ENCODE peak calls at places on chromosomes 6 and 20, in eight cellular contexts. E is breast epithelium, K is ovary, D is IMR-90, W is Peyer's patch, P is right lobe of liver, H is uterus, T is tibial nerve. F is an unnamed sample. For H3K36me3, the result is how much of the 10 kb centered on the place peaks cover.

GRCh38 chr6:93036835-93037234 is 382.5 kb downstream of the EPHA7 start:
- DNase-seq in E (no peak), K (no peak), D (peak), W (no peak), P (no peak), H (no peak), T (no peak), F (no peak)

GRCh38 chr6:53544050-53544499 is 826 bp downstream of the GCLC start:
- DNase-seq in E (no peak), K (no peak), D (peak), W (peak), P (no peak), H (no peak), T (no peak), F (no peak)

GRCh38 chr6:132084811-132085509 is 133.8 kb upstream of the CCN2 start:
- DNase-seq in E (no peak), K (no peak), D (peak), W (no peak), P (no peak), H (no peak), T (no peak), F (no peak)

GRCh38 chr6:24524801-24525200 is 30.0 kb downstream of the ALDH5A1 start:
- DNase-seq in E (no peak), K (no peak), D (peak), W (no peak), P (no peak), H (no peak), T (no peak), F (no peak)

GRCh38 chr6:150567360-150567759 is 32.3 kb upstream of the PLEKHG1 start:
- DNase-seq in E (no peak), K (no peak), D (no peak), W (no peak), P (no peak), H (no peak), T (no peak), F (no peak)

GRCh38 chr20:8094845-8095244 is 37.2 kb upstream of the PLCB1 start:
- DNase-seq in E (no peak), K (no peak), D (peak), W (no peak), P (no peak), H (no peak), T (no peak), F (no peak)

GRCh38 chr6:43671011-43671800 is 16.4 kb downstream of the MRPS18A start:
- DNase-seq in E (no peak), K (no peak), D (peak), W (no peak), P (no peak), H (no peak), T (no peak), F (no peak)

GRCh38 chr6:88358846-88359245 is 192.7 kb upstream of the CNR1 start:
- DNase-seq in E (no peak), K (no peak), D (no peak), W (no peak), P (no peak), H (no peak), T (no peak), F (no peak)

GRCh38 chr20:1431158-1431557 is 35.5 kb downstream of the NSFL1C start:
- DNase-seq in E (no peak), K (no peak), D (no peak), W (no peak), P (no peak), H (no peak), T (no peak), F (no peak)

GRCh38 chr6:12149944-12150510 is 137.9 kb downstream of the HIVEP1 start:
- DNase-seq in E (no peak), K (no peak), D (no peak), W (no peak), P (no peak), H (no peak), T (no peak), F (no peak)

GRCh38 chr6:158906926-158907325 is 87.8 kb upstream of the EZR start:
- DNase-seq in E (no peak), K (no peak), D (peak), W (no peak), P (no peak), H (no peak), T (no peak), F (no peak)

GRCh38 chr6:110185879-110186278 is 5.7 kb downstream of the CDC40 start:
- DNase-seq in E (no peak), K (no peak), D (no peak), W (no peak), P (no peak), H (no peak), T (no peak), F (no peak)

DNA sequence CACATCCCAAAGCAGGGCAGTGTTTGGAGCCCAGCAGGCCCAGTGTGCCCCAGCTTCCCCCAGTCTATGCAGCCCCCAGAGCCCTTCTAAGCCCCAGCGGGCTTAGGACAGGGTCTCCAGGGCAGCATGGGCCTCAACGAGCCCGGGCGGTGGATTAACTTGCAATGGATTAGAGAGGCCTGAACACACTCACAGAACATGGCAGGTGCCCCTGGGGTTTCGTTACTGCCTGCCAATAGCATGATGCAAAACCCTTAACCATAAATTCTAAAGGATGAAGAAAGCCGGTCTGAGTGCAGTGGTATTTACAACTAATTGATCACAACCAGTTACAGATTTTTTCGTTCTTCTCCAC is 18.9 kb downstream of the ENTPD6 start:
- DNase-seq in E (no peak), K (no peak), D (no peak), W (no peak), P (no peak), H (peak), T (no peak), F (no peak)
- H3K36me3 ChIP-seq in E (under half), K (under half), D (under half), W (under half), P (under half), H (under half), T (under half), F (half or more)

DNA sequence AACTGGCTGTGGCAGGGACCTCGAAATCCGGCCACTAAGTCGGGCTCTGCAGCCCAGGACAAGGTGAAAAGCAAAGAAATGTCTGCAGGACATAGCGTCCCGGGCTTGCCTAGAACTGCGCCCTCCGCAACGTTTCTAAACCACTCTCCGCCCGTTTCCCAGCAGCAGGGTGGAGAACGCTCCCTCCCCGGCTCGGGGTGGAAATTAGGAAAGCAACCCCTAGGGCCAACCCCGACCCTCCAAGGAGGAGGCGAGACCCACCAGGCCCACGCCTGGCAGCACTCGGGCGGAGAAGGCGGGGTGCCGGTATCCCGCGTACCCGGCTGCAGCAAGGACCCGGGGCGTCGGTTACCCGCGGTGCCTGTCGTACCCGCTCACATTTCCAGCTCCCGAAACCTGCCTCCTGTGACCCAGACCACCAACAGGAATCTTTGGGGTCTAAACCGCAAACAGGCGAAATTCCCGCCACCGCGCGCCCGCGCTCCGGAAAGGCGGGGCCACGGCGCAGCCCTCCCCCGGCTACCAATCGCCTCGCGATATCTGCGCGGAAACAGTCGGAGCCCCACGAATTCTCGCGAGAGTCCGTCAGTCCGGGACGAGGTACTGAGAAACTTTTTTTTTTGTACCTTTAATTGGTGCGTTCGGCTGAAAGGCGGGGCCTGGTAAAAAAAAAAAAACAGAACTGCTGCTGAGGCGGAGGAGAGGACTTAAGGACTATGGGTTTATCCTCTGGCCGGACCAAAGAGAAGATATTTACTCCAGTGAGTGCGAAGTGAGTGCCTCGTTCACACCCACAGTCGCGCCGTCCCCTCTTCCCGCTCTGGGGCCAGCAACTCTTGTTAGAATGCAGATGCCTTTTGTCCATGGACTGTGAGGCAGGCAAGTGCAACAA is at the start of gene MMS22L:
- DNase-seq in E (peak), K (peak), D (peak), W (peak), P (peak), H (peak), T (peak), F (peak)
- TF ChIP-seq POLR2A in E (no peak), K (no peak), D (no peak), W (no peak), P (no peak), H (no peak), T (no peak), F (no peak)

GRCh38 chr6:119190176-119190575 is 111.7 kb upstream of the FAM184A start:
- DNase-seq in E (no peak), K (no peak), D (no peak), W (no peak), P (no peak), H (no peak), T (no peak), F (no peak)
- H3K36me3 ChIP-seq in E (under half), K (under half), D (under half), W (under half), P (under half), H (under half), T (under half), F (half or more)

GRCh38 chr20:31663838-31664695 is 26.4 kb downstream of the COX4I2 start:
- DNase-seq in E (no peak), K (no peak), D (no peak), W (peak), P (peak), H (no peak), T (no peak), F (peak)

GRCh38 chr20:31664696-31665354 is 27.1 kb downstream of the COX4I2 start:
- DNase-seq in E (no peak), K (no peak), D (no peak), W (no peak), P (peak), H (no peak), T (no peak), F (no peak)

GRCh38 chr20:31665753-31666152 is 28.0 kb downstream of the COX4I2 start:
- DNase-seq in E (no peak), K (no peak), D (no peak), W (no peak), P (no peak), H (no peak), T (no peak), F (no peak)

GRCh38 chr20:31667315-31668285 is 29.9 kb downstream of the COX4I2 start:
- DNase-seq in E (no peak), K (no peak), D (no peak), W (no peak), P (no peak), H (no peak), T (no peak), F (no peak)

GRCh38 chr20:31666258-31667042 is 28.7 kb downstream of the COX4I2 start:
- DNase-seq in E (no peak), K (no peak), D (no peak), W (peak), P (peak), H (no peak), T (no peak), F (no peak)
- TF ChIP-seq POLR2A in E (no peak), K (no peak), D (no peak), W (no peak), P (no peak), H (no peak), T (peak), F (no peak)

DNA sequence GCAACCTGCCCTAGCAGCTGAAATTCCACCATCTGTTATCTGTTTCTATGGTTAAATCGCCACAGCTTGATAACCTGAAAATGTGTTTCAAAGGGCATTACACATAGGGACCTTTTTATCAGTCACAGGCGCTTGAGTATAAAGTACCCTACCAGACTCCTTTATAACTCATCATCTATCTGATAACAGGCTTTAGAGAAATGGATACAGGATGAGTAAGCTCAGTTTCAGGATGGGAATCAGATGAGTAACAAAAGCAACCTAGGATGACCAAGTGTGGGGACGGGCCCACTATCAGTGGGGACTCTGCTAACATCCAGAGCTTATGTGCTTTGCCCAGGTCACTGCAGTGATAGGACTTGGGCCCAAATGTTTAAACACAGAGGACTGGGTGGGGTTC is 75.6 kb downstream of the PRND start:
- DNase-seq in E (no peak), K (no peak), D (peak), W (no peak), P (no peak), H (no peak), T (no peak), F (no peak)
- H3K36me3 ChIP-seq in E (under half), K (under half), D (under half), W (under half), P (under half), H (under half), T (under half), F (under half)

GRCh38 chr6:152973916-152974315 is 8.9 kb downstream of the FBXO5 start:
- DNase-seq in E (no peak), K (no peak), D (no peak), W (no peak), P (no peak), H (no peak), T (no peak), F (no peak)

GRCh38 chr6:152975204-152975915 is 7.5 kb downstream of the FBXO5 start:
- DNase-seq in E (no peak), K (no peak), D (no peak), W (no peak), P (no peak), H (no peak), T (no peak), F (no peak)

DNA sequence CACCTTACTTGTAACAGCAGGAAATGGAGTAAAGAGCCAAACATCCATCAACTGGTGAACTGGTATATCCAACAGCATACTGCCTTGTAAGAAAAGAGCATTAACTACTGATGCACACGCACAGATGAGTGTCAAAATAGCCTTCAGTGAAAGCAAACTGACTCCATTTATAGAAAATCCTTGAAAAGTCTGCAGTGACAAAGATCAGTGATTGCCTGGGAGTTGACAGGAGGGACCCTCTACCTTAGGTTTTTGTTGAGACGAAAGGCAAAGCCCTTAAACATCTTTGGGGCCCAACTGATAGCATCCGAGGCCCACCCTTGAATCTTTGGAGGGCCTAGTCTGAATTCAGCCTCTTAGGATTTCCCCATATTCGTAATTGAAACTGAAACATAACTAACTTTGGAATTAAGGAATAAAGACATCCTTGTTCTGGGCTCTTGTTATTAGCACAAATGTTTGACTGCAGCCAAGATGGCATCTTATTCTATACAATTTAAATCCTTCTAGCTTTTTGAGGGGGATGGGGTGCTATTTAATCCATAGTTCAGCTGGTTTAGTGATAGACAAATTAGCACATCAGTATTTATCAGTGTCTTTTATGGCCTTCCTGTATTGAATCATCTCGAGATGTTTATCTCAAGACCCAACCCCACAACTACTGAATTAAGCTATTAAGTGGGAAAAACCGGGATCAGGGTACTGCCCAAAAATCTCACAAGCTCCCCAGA is 13.0 kb downstream of the FBXO5 start:
- DNase-seq in E (no peak), K (no peak), D (no peak), W (no peak), P (no peak), H (no peak), T (no peak), F (no peak)
- TF ChIP-seq POLR2A in E (no peak), K (no peak), D (no peak), W (no peak), P (no peak), H (no peak), T (no peak), F (no peak)

GRCh38 chr20:38138086-38138777 is 26.8 kb downstream of the TGM2 start:
- DNase-seq in E (no peak), K (no peak), D (no peak), W (no peak), P (no peak), H (no peak), T (no peak), F (no peak)
- H3K36me3 ChIP-seq in E (under half), K (under half), D (half or more), W (under half), P (under half), H (under half), T (under half), F (under half)

GRCh38 chr6:30100585-30101422 is 12.1 kb downstream of the TRIM31 start:
- DNase-seq in E (peak), K (no peak), D (no peak), W (peak), P (peak), H (no peak), T (no peak), F (peak)
- TF ChIP-seq POLR2A in E (no peak), K (no peak), D (no peak), W (peak), P (no peak), H (no peak), T (no peak), F (no peak)

DNA sequence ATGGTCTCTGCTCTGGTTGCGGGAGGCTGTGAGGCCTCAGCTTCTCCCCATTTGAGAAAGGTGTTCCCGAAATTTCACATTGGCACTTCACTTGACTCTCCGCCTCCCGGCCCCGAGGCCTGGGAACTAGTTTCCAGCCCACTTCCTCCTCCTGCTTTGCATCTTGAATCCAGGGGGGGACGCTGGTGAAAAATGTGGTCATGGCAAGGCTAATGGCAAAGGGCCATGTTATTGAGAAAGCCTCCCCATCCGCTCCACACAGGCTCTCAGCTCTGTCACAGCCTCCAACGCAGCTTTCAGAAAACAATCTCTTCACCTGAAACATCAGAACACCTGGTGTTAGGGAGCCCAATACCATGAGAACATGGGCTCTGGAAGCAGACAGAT is 5.6 kb downstream of the PLAGL2 start:
- DNase-seq in E (no peak), K (peak), D (no peak), W (no peak), P (no peak), H (no peak), T (no peak), F (no peak)
- H3K36me3 ChIP-seq in E (under half), K (under half), D (under half), W (under half), P (under half), H (under half), T (under half), F (under half)